ENCODE peak calls at places on chromosomes 2 and 18, in ten cellular contexts. D is heart left ventricle, G is adrenal gland, O is body of pancreas, M is glutamatergic neuron, N is psoas muscle, X is suprapubic skin, W is left lung, T is uterus, K is AG10803. B is an unnamed sample.

GRCh38 chr2:52976132-52976949 is 791.3 kb upstream of the CHAC2 start:
- DNase-seq in N (no peak), X (no peak), O (peak; percentile 20), D (no peak), T (no peak), G (peak; percentile 5), W (no peak), K (no peak), M (no peak), B (no peak)

GRCh38 chr2:85187069-85187468 is 53.9 kb downstream of the TCF7L1 start:
- DNase-seq in W (no peak), K (no peak), T (no peak), O (no peak), M (no peak), G (no peak), D (no peak), N (no peak), X (no peak), B (no peak)

GRCh38 chr2:236636261-236636660 is 66.6 kb downstream of the ACKR3 start:
- DNase-seq in W (no peak), X (peak; percentile 40), M (no peak), G (no peak), O (no peak), D (no peak), K (no peak), T (peak; percentile 3), N (no peak), B (no peak)

GRCh38 chr2:54428401-54428800 is 27.7 kb upstream of the SPTBN1 start:
- DNase-seq in N (no peak), K (peak; percentile 35), D (no peak), X (no peak), O (no peak), M (no peak), T (peak; percentile 74), G (peak; percentile 13), W (peak; percentile 46), B (no peak)

GRCh38 chr2:65320042-65320711 is 92.5 kb downstream of the ACTR2 start:
- DNase-seq in O (no peak), M (no peak), K (peak; percentile 89), T (no peak), X (no peak), N (peak; percentile 67), G (peak; percentile 63), W (no peak), D (no peak), B (peak; percentile 98)

GRCh38 chr2:211816739-211817138 is 721.9 kb downstream of the ERBB4 start:
- DNase-seq in D (no peak), W (no peak), G (no peak), X (no peak), N (no peak), M (no peak), T (no peak), K (no peak), O (no peak), B (no peak)

GRCh38 chr18:13474907-13475306 is 251.5 kb downstream of the FAM210A start:
- DNase-seq in W (no peak), X (no peak), O (no peak), M (no peak), T (no peak), G (peak; percentile 40), K (peak; percentile 20), D (no peak), N (no peak), B (no peak)

GRCh38 chr2:45595724-45596435 is 15.2 kb downstream of the SRBD1 start:
- DNase-seq in K (peak; percentile 95), G (peak; percentile 68), M (no peak), D (no peak), T (peak; percentile 31), X (no peak), N (no peak), W (peak; percentile 69), O (peak; percentile 44), B (peak; percentile 76)

GRCh38 chr2:116810071-116810470 is 1004.4 kb upstream of the DDX18 start:
- DNase-seq in O (no peak), M (no peak), X (no peak), K (no peak), G (no peak), D (no peak), W (no peak), N (no peak), T (no peak), B (no peak)

DNA sequence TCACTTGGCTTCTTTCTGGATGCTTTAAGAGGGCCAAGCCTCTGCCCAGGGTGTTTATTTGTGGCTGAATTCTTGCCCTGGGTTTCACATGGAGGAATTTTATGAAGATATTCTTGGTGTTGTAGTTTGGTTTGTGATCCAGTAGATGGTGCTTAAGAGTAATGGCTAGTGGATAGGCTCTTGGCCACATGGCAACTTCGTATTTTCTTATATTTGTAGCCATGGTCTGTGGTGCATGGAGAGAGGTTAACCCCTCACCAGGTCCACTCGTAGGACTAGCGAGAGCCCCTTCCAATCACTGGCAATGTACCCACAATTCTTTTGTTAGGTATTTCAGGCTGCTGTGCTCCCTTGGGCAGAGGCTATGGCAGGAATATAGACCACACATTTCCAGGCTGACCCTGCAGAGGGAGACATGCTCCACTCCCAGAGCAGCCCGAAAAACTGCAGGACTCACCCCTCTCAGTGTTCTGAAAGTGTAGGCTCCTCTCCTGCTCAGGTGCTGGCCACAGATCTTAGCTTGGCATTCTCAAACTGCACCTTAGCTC is 582.1 kb upstream of the SETBP1 start:
- DNase-seq in N (no peak), X (no peak), K (peak; percentile 56), M (peak; percentile 21), D (no peak), T (no peak), G (no peak), W (no peak), O (no peak), B (no peak)
- TF ChIP-seq CTCF in N (no peak), X (no peak), K (peak; percentile 58), M (peak; percentile 33), D (no peak), T (no peak), G (peak; percentile 21), W (peak; percentile 29), O (no peak), B (peak; percentile 37)

GRCh38 chr2:120541553-120541932 is 194.1 kb upstream of the GLI2 start:
- DNase-seq in T (no peak), W (no peak), K (peak; percentile 74), D (no peak), G (no peak), N (peak; percentile 93), X (no peak), O (no peak), M (no peak), B (no peak)

GRCh38 chr2:120538691-120539420 is 192.9 kb downstream of the INHBB start:
- DNase-seq in N (no peak), T (no peak), M (no peak), O (no peak), D (no peak), X (no peak), G (no peak), W (no peak), K (no peak), B (no peak)

GRCh38 chr2:120540719-120541552 is 194.7 kb upstream of the GLI2 start:
- DNase-seq in O (no peak), M (no peak), W (no peak), N (no peak), X (no peak), G (no peak), T (no peak), D (no peak), K (peak; percentile 16), B (no peak)

GRCh38 chr2:120539421-120539936 is 193.5 kb downstream of the INHBB start:
- DNase-seq in G (no peak), D (no peak), N (peak; percentile 77), O (no peak), K (no peak), X (no peak), T (no peak), W (no peak), M (no peak), B (no peak)

GRCh38 chr2:120539937-120540718 is 194.2 kb downstream of the INHBB start:
- DNase-seq in M (peak; percentile 39), W (no peak), O (peak; percentile 85), X (peak; percentile 90), N (peak; percentile 96), T (peak; percentile 49), D (peak; percentile 77), G (peak; percentile 84), K (peak; percentile 98), B (peak; percentile 93)
- TF ChIP-seq CTCF in M (no peak), W (no peak), O (no peak), X (no peak), N (no peak), T (no peak), D (no peak), G (no peak), K (no peak), B (no peak)

GRCh38 chr18:38539373-38539772 is 973.8 kb upstream of the CELF4 start:
- DNase-seq in W (no peak), T (no peak), D (no peak), G (no peak), X (no peak), N (no peak), K (no peak), O (no peak), M (peak; percentile 25), B (no peak)
- TF ChIP-seq CTCF in W (no peak), T (no peak), D (no peak), G (no peak), X (no peak), N (no peak), K (no peak), O (no peak), M (no peak), B (no peak)

GRCh38 chr2:3535794-3536681 is 16.7 kb upstream of the ADI1 start:
- DNase-seq in M (no peak), G (peak; percentile 90), W (peak; percentile 72), N (peak; percentile 75), X (peak; percentile 76), O (peak; percentile 64), K (peak; percentile 83), T (peak; percentile 73), D (peak; percentile 82), B (peak; percentile 97)

GRCh38 chr2:3536682-3537632 is 17.6 kb upstream of the ADI1 start:
- DNase-seq in N (peak; percentile 71), X (peak; percentile 72), K (peak; percentile 47), T (peak; percentile 65), G (peak; percentile 77), M (peak; percentile 51), O (peak; percentile 35), W (no peak), D (no peak), B (peak; percentile 33)

GRCh38 chr2:3543023-3543683 is 15.0 kb downstream of the RNASEH1 start:
- DNase-seq in K (no peak), M (no peak), O (no peak), N (no peak), T (no peak), G (no peak), D (no peak), W (no peak), X (no peak), B (no peak)

GRCh38 chr2:3542107-3542506 is 16.0 kb downstream of the RNASEH1 start:
- DNase-seq in N (no peak), O (no peak), K (no peak), T (no peak), X (no peak), M (no peak), D (no peak), G (no peak), W (no peak), B (no peak)

DNA sequence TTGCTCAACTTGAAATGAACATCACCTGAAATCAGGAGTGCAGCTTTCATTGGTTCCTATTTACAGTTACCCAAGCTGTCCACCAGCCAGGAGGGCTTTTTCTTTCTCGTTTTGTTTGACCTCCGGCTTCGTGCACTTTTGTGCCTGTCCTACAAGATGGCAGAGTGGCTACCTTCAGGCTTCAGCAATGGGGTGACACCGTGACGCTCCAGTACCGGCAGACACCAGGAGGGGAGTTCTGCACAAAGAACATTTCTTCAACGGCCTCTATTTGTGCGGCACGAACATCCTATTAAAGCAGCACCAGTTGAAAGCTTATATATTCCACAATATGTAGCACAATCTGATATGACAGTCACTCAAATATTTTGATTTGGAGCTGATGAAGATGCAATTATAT is 18.3 kb downstream of the RNASEH1 start:
- DNase-seq in K (no peak), W (no peak), G (no peak), M (no peak), D (no peak), O (no peak), X (no peak), T (no peak), N (no peak), B (no peak)
- TF ChIP-seq CTCF in K (no peak), W (no peak), G (no peak), M (no peak), D (no peak), O (no peak), X (no peak), T (no peak), N (no peak), B (peak; percentile 33)